ENCODE peak calls at places on chromosomes 6 and 20, in nine cellular contexts. One of them, this sample, is unnamed.

GRCh38 chr6:15515660-15516375 is 147.0 kb downstream of the DTNBP1 start:
- DNase-seq in mucosa of descending colon: peak
- DNase-seq in vagina: no peak
- DNase-seq in astrocyte of the cerebellum: no peak
- DNase-seq in posterior cingulate gyrus: no peak
- DNase-seq in neural progenitor cell: no peak
- DNase-seq in HTR-8/SVneo: no peak
- DNase-seq in effector memory CD8-positive, alpha-beta T cell: no peak
- DNase-seq in midbrain: peak
- DNase-seq in this sample: no peak

GRCh38 chr6:73371984-73372383 is 2.3 kb upstream of the OOEP start:
- DNase-seq in posterior cingulate gyrus: no peak
- DNase-seq in effector memory CD8-positive, alpha-beta T cell: no peak
- DNase-seq in midbrain: no peak
- DNase-seq in vagina: no peak
- DNase-seq in HTR-8/SVneo: no peak
- DNase-seq in neural progenitor cell: no peak
- DNase-seq in mucosa of descending colon: no peak
- DNase-seq in astrocyte of the cerebellum: no peak
- DNase-seq in this sample: no peak

GRCh38 chr6:88220493-88220892 is 54.3 kb upstream of the CNR1 start:
- DNase-seq in midbrain: no peak
- DNase-seq in vagina: no peak
- DNase-seq in effector memory CD8-positive, alpha-beta T cell: no peak
- DNase-seq in mucosa of descending colon: no peak
- DNase-seq in neural progenitor cell: peak
- DNase-seq in astrocyte of the cerebellum: peak
- DNase-seq in HTR-8/SVneo: no peak
- DNase-seq in posterior cingulate gyrus: no peak
- DNase-seq in this sample: no peak

GRCh38 chr6:168385858-168386735 is 54.9 kb upstream of the SMOC2 start:
- DNase-seq in neural progenitor cell: no peak
- DNase-seq in astrocyte of the cerebellum: no peak
- DNase-seq in mucosa of descending colon: no peak
- DNase-seq in vagina: no peak
- DNase-seq in effector memory CD8-positive, alpha-beta T cell: no peak
- DNase-seq in midbrain: no peak
- DNase-seq in posterior cingulate gyrus: no peak
- DNase-seq in HTR-8/SVneo: no peak
- DNase-seq in this sample: peak

GRCh38 chr20:34512266-34512954 is 3.8 kb upstream of the DYNLRB1 start:
- DNase-seq in midbrain: peak
- DNase-seq in mucosa of descending colon: no peak
- DNase-seq in effector memory CD8-positive, alpha-beta T cell: no peak
- DNase-seq in astrocyte of the cerebellum: no peak
- DNase-seq in vagina: no peak
- DNase-seq in neural progenitor cell: no peak
- DNase-seq in HTR-8/SVneo: no peak
- DNase-seq in posterior cingulate gyrus: no peak
- DNase-seq in this sample: no peak

GRCh38 chr6:15907914-15908518 is 220.9 kb upstream of the MYLIP start:
- DNase-seq in HTR-8/SVneo: no peak
- DNase-seq in neural progenitor cell: no peak
- DNase-seq in vagina: no peak
- DNase-seq in midbrain: no peak
- DNase-seq in effector memory CD8-positive, alpha-beta T cell: no peak
- DNase-seq in astrocyte of the cerebellum: no peak
- DNase-seq in mucosa of descending colon: no peak
- DNase-seq in posterior cingulate gyrus: no peak
- DNase-seq in this sample: peak

GRCh38 chr6:21665436-21666199 is 72.1 kb downstream of the SOX4 start:
- DNase-seq in vagina: no peak
- DNase-seq in HTR-8/SVneo: no peak
- DNase-seq in astrocyte of the cerebellum: no peak
- DNase-seq in posterior cingulate gyrus: no peak
- DNase-seq in neural progenitor cell: peak
- DNase-seq in effector memory CD8-positive, alpha-beta T cell: no peak
- DNase-seq in midbrain: no peak
- DNase-seq in mucosa of descending colon: no peak
- DNase-seq in this sample: no peak

GRCh38 chr20:9534025-9534424 is 19.6 kb downstream of the LAMP5 start:
- DNase-seq in posterior cingulate gyrus: no peak
- DNase-seq in midbrain: no peak
- DNase-seq in neural progenitor cell: no peak
- DNase-seq in mucosa of descending colon: no peak
- DNase-seq in HTR-8/SVneo: no peak
- DNase-seq in vagina: no peak
- DNase-seq in effector memory CD8-positive, alpha-beta T cell: no peak
- DNase-seq in astrocyte of the cerebellum: no peak
- DNase-seq in this sample: no peak

GRCh38 chr6:16717275-16717942 is 43.9 kb downstream of the ATXN1 start:
- DNase-seq in astrocyte of the cerebellum: no peak
- DNase-seq in posterior cingulate gyrus: peak
- DNase-seq in midbrain: no peak
- DNase-seq in vagina: no peak
- DNase-seq in neural progenitor cell: peak
- DNase-seq in HTR-8/SVneo: no peak
- DNase-seq in mucosa of descending colon: no peak
- DNase-seq in effector memory CD8-positive, alpha-beta T cell: no peak
- DNase-seq in this sample: no peak

GRCh38 chr6:43060034-43060754 is 763 bp downstream of the KLC4 start:
- DNase-seq in HTR-8/SVneo: peak
- DNase-seq in posterior cingulate gyrus: no peak
- DNase-seq in midbrain: no peak
- DNase-seq in neural progenitor cell: no peak
- DNase-seq in vagina: no peak
- DNase-seq in effector memory CD8-positive, alpha-beta T cell: no peak
- DNase-seq in mucosa of descending colon: peak
- DNase-seq in astrocyte of the cerebellum: no peak
- DNase-seq in this sample: no peak

GRCh38 chr6:144283781-144284473 is 1.2 kb upstream of the UTRN start:
- DNase-seq in neural progenitor cell: no peak
- DNase-seq in midbrain: no peak
- DNase-seq in vagina: no peak
- DNase-seq in mucosa of descending colon: no peak
- DNase-seq in astrocyte of the cerebellum: no peak
- DNase-seq in posterior cingulate gyrus: no peak
- DNase-seq in HTR-8/SVneo: no peak
- DNase-seq in effector memory CD8-positive, alpha-beta T cell: no peak
- DNase-seq in this sample: no peak

GRCh38 chr20:48769111-48769879 is 58.5 kb downstream of the PREX1 start:
- DNase-seq in mucosa of descending colon: peak
- DNase-seq in astrocyte of the cerebellum: no peak
- DNase-seq in posterior cingulate gyrus: no peak
- DNase-seq in midbrain: peak
- DNase-seq in neural progenitor cell: no peak
- DNase-seq in vagina: no peak
- DNase-seq in HTR-8/SVneo: no peak
- DNase-seq in effector memory CD8-positive, alpha-beta T cell: peak
- DNase-seq in this sample: no peak

GRCh38 chr6:109523478-109523877 is 40.5 kb upstream of the ZBTB24 start:
- DNase-seq in mucosa of descending colon: no peak
- DNase-seq in neural progenitor cell: no peak
- DNase-seq in midbrain: no peak
- DNase-seq in posterior cingulate gyrus: no peak
- DNase-seq in vagina: no peak
- DNase-seq in HTR-8/SVneo: no peak
- DNase-seq in effector memory CD8-positive, alpha-beta T cell: no peak
- DNase-seq in astrocyte of the cerebellum: peak
- DNase-seq in this sample: no peak

GRCh38 chr6:167471548-167471930 is 146.7 kb downstream of the TTLL2 start:
- DNase-seq in mucosa of descending colon: no peak
- DNase-seq in astrocyte of the cerebellum: no peak
- DNase-seq in neural progenitor cell: no peak
- DNase-seq in effector memory CD8-positive, alpha-beta T cell: no peak
- DNase-seq in vagina: no peak
- DNase-seq in midbrain: no peak
- DNase-seq in posterior cingulate gyrus: no peak
- DNase-seq in HTR-8/SVneo: no peak
- DNase-seq in this sample: no peak

GRCh38 chr6:68915591-68915990 is 280.5 kb downstream of the ADGRB3 start:
- DNase-seq in vagina: no peak
- DNase-seq in effector memory CD8-positive, alpha-beta T cell: no peak
- DNase-seq in midbrain: no peak
- DNase-seq in mucosa of descending colon: no peak
- DNase-seq in HTR-8/SVneo: no peak
- DNase-seq in posterior cingulate gyrus: no peak
- DNase-seq in neural progenitor cell: no peak
- DNase-seq in astrocyte of the cerebellum: no peak
- DNase-seq in this sample: no peak

GRCh38 chr6:56235245-56235644 is 12.1 kb downstream of the COL21A1 start:
- DNase-seq in vagina: no peak
- DNase-seq in posterior cingulate gyrus: no peak
- DNase-seq in HTR-8/SVneo: no peak
- DNase-seq in effector memory CD8-positive, alpha-beta T cell: no peak
- DNase-seq in neural progenitor cell: no peak
- DNase-seq in midbrain: no peak
- DNase-seq in mucosa of descending colon: no peak
- DNase-seq in astrocyte of the cerebellum: no peak
- DNase-seq in this sample: no peak

GRCh38 chr6:82062219-82062618 is 185.3 kb downstream of the IBTK start:
- DNase-seq in astrocyte of the cerebellum: no peak
- DNase-seq in posterior cingulate gyrus: no peak
- DNase-seq in HTR-8/SVneo: no peak
- DNase-seq in effector memory CD8-positive, alpha-beta T cell: no peak
- DNase-seq in midbrain: no peak
- DNase-seq in neural progenitor cell: no peak
- DNase-seq in vagina: no peak
- DNase-seq in mucosa of descending colon: no peak
- DNase-seq in this sample: no peak

GRCh38 chr6:53070808-53071207 is 5.6 kb downstream of the FBXO9 start:
- DNase-seq in posterior cingulate gyrus: no peak
- DNase-seq in mucosa of descending colon: no peak
- DNase-seq in effector memory CD8-positive, alpha-beta T cell: no peak
- DNase-seq in vagina: no peak
- DNase-seq in HTR-8/SVneo: no peak
- DNase-seq in neural progenitor cell: no peak
- DNase-seq in midbrain: no peak
- DNase-seq in astrocyte of the cerebellum: no peak
- DNase-seq in this sample: no peak

GRCh38 chr6:166997768-166998255 is 1.4 kb upstream of the CEP43 start:
- DNase-seq in HTR-8/SVneo: peak
- DNase-seq in posterior cingulate gyrus: peak
- DNase-seq in midbrain: no peak
- DNase-seq in effector memory CD8-positive, alpha-beta T cell: peak
- DNase-seq in vagina: no peak
- DNase-seq in astrocyte of the cerebellum: peak
- DNase-seq in neural progenitor cell: peak
- DNase-seq in mucosa of descending colon: peak
- DNase-seq in this sample: peak

GRCh38 chr6:14924126-14925024 is 321.5 kb upstream of the JARID2 start:
- DNase-seq in effector memory CD8-positive, alpha-beta T cell: no peak
- DNase-seq in posterior cingulate gyrus: no peak
- DNase-seq in midbrain: no peak
- DNase-seq in HTR-8/SVneo: no peak
- DNase-seq in astrocyte of the cerebellum: no peak
- DNase-seq in vagina: no peak
- DNase-seq in mucosa of descending colon: no peak
- DNase-seq in neural progenitor cell: peak
- DNase-seq in this sample: peak

GRCh38 chr6:13409991-13410390 is 77.4 kb downstream of the GFOD1 start:
- DNase-seq in mucosa of descending colon: no peak
- DNase-seq in neural progenitor cell: no peak
- DNase-seq in vagina: no peak
- DNase-seq in astrocyte of the cerebellum: no peak
- DNase-seq in HTR-8/SVneo: no peak
- DNase-seq in posterior cingulate gyrus: no peak
- DNase-seq in effector memory CD8-positive, alpha-beta T cell: no peak
- DNase-seq in midbrain: no peak
- DNase-seq in this sample: no peak

GRCh38 chr6:4891171-4891570 is 112.7 kb downstream of the RPP40 start:
- DNase-seq in neural progenitor cell: no peak
- DNase-seq in mucosa of descending colon: no peak
- DNase-seq in posterior cingulate gyrus: no peak
- DNase-seq in vagina: peak
- DNase-seq in HTR-8/SVneo: no peak
- DNase-seq in astrocyte of the cerebellum: no peak
- DNase-seq in effector memory CD8-positive, alpha-beta T cell: no peak
- DNase-seq in midbrain: no peak
- DNase-seq in this sample: no peak

GRCh38 chr6:87151786-87152527 is 3.4 kb upstream of the ZNF292 start:
- DNase-seq in effector memory CD8-positive, alpha-beta T cell: peak
- DNase-seq in posterior cingulate gyrus: peak
- DNase-seq in mucosa of descending colon: peak
- DNase-seq in astrocyte of the cerebellum: no peak
- DNase-seq in vagina: no peak
- DNase-seq in HTR-8/SVneo: peak
- DNase-seq in midbrain: peak
- DNase-seq in neural progenitor cell: peak
- DNase-seq in this sample: peak

This sample was measured in NCI-H774.